ENCODE peak calls at places on chromosome 14, in ten cellular contexts. One of them, this sample, is unnamed.

GRCh38 chr14:73237786-73238261 is 518 bp downstream of the PAPLN start:
- DNase-seq in breast epithelium: no peak
- DNase-seq in iris pigment epithelial cell: no peak
- DNase-seq in fibroblast of pulmonary artery: no peak
- DNase-seq in GM18507: no peak
- DNase-seq in ascending aorta: no peak
- DNase-seq in stimulated activated CD8-positive, alpha-beta memory T cell treated with anti-CD3 and anti-CD28 coated beads, Interleukin-7, amount 100 ng/mL, for 24 hours: no peak
- DNase-seq in ELR: no peak
- DNase-seq in activated T-cell treated with anti-CD3 and anti-CD28 coated beads for 48 hours: no peak
- DNase-seq in RKO: no peak
- DNase-seq in this sample: no peak

GRCh38 chr14:54901380-54902142 is 1.1 kb downstream of the GCH1 start:
- DNase-seq in fibroblast of pulmonary artery: no peak
- DNase-seq in activated T-cell treated with anti-CD3 and anti-CD28 coated beads for 48 hours: no peak
- DNase-seq in ascending aorta: no peak
- DNase-seq in stimulated activated CD8-positive, alpha-beta memory T cell treated with anti-CD3 and anti-CD28 coated beads, Interleukin-7, amount 100 ng/mL, for 24 hours: no peak
- DNase-seq in GM18507: no peak
- DNase-seq in RKO: peak; percentile 8
- DNase-seq in ELR: no peak
- DNase-seq in iris pigment epithelial cell: no peak
- DNase-seq in breast epithelium: peak; percentile 56
- DNase-seq in this sample: no peak

GRCh38 chr14:98227000-98227726 is 1044.8 kb downstream of the BCL11B start:
- DNase-seq in GM18507: peak; percentile 18
- DNase-seq in ascending aorta: no peak
- DNase-seq in RKO: no peak
- DNase-seq in iris pigment epithelial cell: no peak
- DNase-seq in stimulated activated CD8-positive, alpha-beta memory T cell treated with anti-CD3 and anti-CD28 coated beads, Interleukin-7, amount 100 ng/mL, for 24 hours: peak; percentile 23
- DNase-seq in activated T-cell treated with anti-CD3 and anti-CD28 coated beads for 48 hours: peak; percentile 66
- DNase-seq in ELR: no peak
- DNase-seq in breast epithelium: no peak
- DNase-seq in fibroblast of pulmonary artery: no peak
- DNase-seq in this sample: no peak

GRCh38 chr14:75205586-75205985 is 29.2 kb upstream of the TMED10 start:
- DNase-seq in stimulated activated CD8-positive, alpha-beta memory T cell treated with anti-CD3 and anti-CD28 coated beads, Interleukin-7, amount 100 ng/mL, for 24 hours: no peak
- DNase-seq in fibroblast of pulmonary artery: peak; percentile 78
- DNase-seq in iris pigment epithelial cell: peak; percentile 73
- DNase-seq in ELR: peak; percentile 86
- DNase-seq in breast epithelium: no peak
- DNase-seq in GM18507: no peak
- DNase-seq in ascending aorta: no peak
- DNase-seq in activated T-cell treated with anti-CD3 and anti-CD28 coated beads for 48 hours: no peak
- DNase-seq in RKO: peak; percentile 81
- DNase-seq in this sample: no peak

GRCh38 chr14:63918411-63918810 is 65.6 kb downstream of the SYNE2 start:
- DNase-seq in RKO: no peak
- DNase-seq in ascending aorta: no peak
- DNase-seq in iris pigment epithelial cell: no peak
- DNase-seq in stimulated activated CD8-positive, alpha-beta memory T cell treated with anti-CD3 and anti-CD28 coated beads, Interleukin-7, amount 100 ng/mL, for 24 hours: no peak
- DNase-seq in GM18507: no peak
- DNase-seq in activated T-cell treated with anti-CD3 and anti-CD28 coated beads for 48 hours: no peak
- DNase-seq in ELR: no peak
- DNase-seq in breast epithelium: no peak
- DNase-seq in fibroblast of pulmonary artery: no peak
- DNase-seq in this sample: no peak

GRCh38 chr14:32908487-32909084 is 30.1 kb upstream of the NPAS3 start:
- DNase-seq in ELR: no peak
- DNase-seq in iris pigment epithelial cell: no peak
- DNase-seq in stimulated activated CD8-positive, alpha-beta memory T cell treated with anti-CD3 and anti-CD28 coated beads, Interleukin-7, amount 100 ng/mL, for 24 hours: no peak
- DNase-seq in activated T-cell treated with anti-CD3 and anti-CD28 coated beads for 48 hours: no peak
- DNase-seq in breast epithelium: no peak
- DNase-seq in GM18507: no peak
- DNase-seq in ascending aorta: no peak
- DNase-seq in fibroblast of pulmonary artery: no peak
- DNase-seq in RKO: no peak
- DNase-seq in this sample: no peak

GRCh38 chr14:85959063-85959462 is 429.1 kb downstream of the FLRT2 start:
- DNase-seq in ELR: no peak
- DNase-seq in ascending aorta: no peak
- DNase-seq in stimulated activated CD8-positive, alpha-beta memory T cell treated with anti-CD3 and anti-CD28 coated beads, Interleukin-7, amount 100 ng/mL, for 24 hours: no peak
- DNase-seq in fibroblast of pulmonary artery: no peak
- DNase-seq in RKO: no peak
- DNase-seq in activated T-cell treated with anti-CD3 and anti-CD28 coated beads for 48 hours: no peak
- DNase-seq in iris pigment epithelial cell: no peak
- DNase-seq in breast epithelium: no peak
- DNase-seq in GM18507: no peak
- DNase-seq in this sample: no peak

GRCh38 chr14:51367600-51367931 is 127.5 kb downstream of the TMX1 start:
- DNase-seq in activated T-cell treated with anti-CD3 and anti-CD28 coated beads for 48 hours: no peak
- DNase-seq in stimulated activated CD8-positive, alpha-beta memory T cell treated with anti-CD3 and anti-CD28 coated beads, Interleukin-7, amount 100 ng/mL, for 24 hours: no peak
- DNase-seq in GM18507: no peak
- DNase-seq in RKO: no peak
- DNase-seq in ascending aorta: no peak
- DNase-seq in breast epithelium: no peak
- DNase-seq in ELR: peak; percentile 43
- DNase-seq in fibroblast of pulmonary artery: peak; percentile 27
- DNase-seq in iris pigment epithelial cell: peak; percentile 83
- DNase-seq in this sample: peak; percentile 70

GRCh38 chr14:24892730-24893059 is 157.3 kb downstream of the STXBP6 start:
- DNase-seq in GM18507: no peak
- DNase-seq in activated T-cell treated with anti-CD3 and anti-CD28 coated beads for 48 hours: no peak
- DNase-seq in RKO: no peak
- DNase-seq in ascending aorta: no peak
- DNase-seq in fibroblast of pulmonary artery: no peak
- DNase-seq in breast epithelium: no peak
- DNase-seq in ELR: no peak
- DNase-seq in stimulated activated CD8-positive, alpha-beta memory T cell treated with anti-CD3 and anti-CD28 coated beads, Interleukin-7, amount 100 ng/mL, for 24 hours: no peak
- DNase-seq in iris pigment epithelial cell: no peak
- DNase-seq in this sample: no peak

GRCh38 chr14:31341280-31341679 is 79.1 kb downstream of the HEATR5A start:
- DNase-seq in fibroblast of pulmonary artery: no peak
- DNase-seq in iris pigment epithelial cell: no peak
- DNase-seq in RKO: no peak
- DNase-seq in activated T-cell treated with anti-CD3 and anti-CD28 coated beads for 48 hours: no peak
- DNase-seq in stimulated activated CD8-positive, alpha-beta memory T cell treated with anti-CD3 and anti-CD28 coated beads, Interleukin-7, amount 100 ng/mL, for 24 hours: no peak
- DNase-seq in ascending aorta: no peak
- DNase-seq in GM18507: no peak
- DNase-seq in ELR: no peak
- DNase-seq in breast epithelium: no peak
- DNase-seq in this sample: no peak

GRCh38 chr14:95189400-95190162 is 32.3 kb upstream of the DICER1 start:
- DNase-seq in RKO: no peak
- DNase-seq in GM18507: no peak
- DNase-seq in stimulated activated CD8-positive, alpha-beta memory T cell treated with anti-CD3 and anti-CD28 coated beads, Interleukin-7, amount 100 ng/mL, for 24 hours: no peak
- DNase-seq in breast epithelium: no peak
- DNase-seq in activated T-cell treated with anti-CD3 and anti-CD28 coated beads for 48 hours: no peak
- DNase-seq in iris pigment epithelial cell: no peak
- DNase-seq in ELR: no peak
- DNase-seq in ascending aorta: no peak
- DNase-seq in fibroblast of pulmonary artery: peak; percentile 55
- DNase-seq in this sample: no peak

GRCh38 chr14:39734306-39734705 is 302.1 kb upstream of the FBXO33 start:
- DNase-seq in activated T-cell treated with anti-CD3 and anti-CD28 coated beads for 48 hours: no peak
- DNase-seq in stimulated activated CD8-positive, alpha-beta memory T cell treated with anti-CD3 and anti-CD28 coated beads, Interleukin-7, amount 100 ng/mL, for 24 hours: no peak
- DNase-seq in GM18507: no peak
- DNase-seq in iris pigment epithelial cell: no peak
- DNase-seq in breast epithelium: no peak
- DNase-seq in RKO: no peak
- DNase-seq in ELR: no peak
- DNase-seq in fibroblast of pulmonary artery: no peak
- DNase-seq in ascending aorta: no peak
- DNase-seq in this sample: no peak

GRCh38 chr14:57189070-57189469 is 79.6 kb downstream of the EXOC5 start:
- DNase-seq in ascending aorta: no peak
- DNase-seq in stimulated activated CD8-positive, alpha-beta memory T cell treated with anti-CD3 and anti-CD28 coated beads, Interleukin-7, amount 100 ng/mL, for 24 hours: no peak
- DNase-seq in fibroblast of pulmonary artery: peak; percentile 41
- DNase-seq in breast epithelium: no peak
- DNase-seq in activated T-cell treated with anti-CD3 and anti-CD28 coated beads for 48 hours: no peak
- DNase-seq in GM18507: no peak
- DNase-seq in iris pigment epithelial cell: peak; percentile 35
- DNase-seq in RKO: no peak
- DNase-seq in ELR: peak; percentile 30
- DNase-seq in this sample: peak; percentile 24

GRCh38 chr14:91980157-91980556 is 32.7 kb upstream of the FBLN5 start:
- DNase-seq in RKO: peak; percentile 99
- DNase-seq in activated T-cell treated with anti-CD3 and anti-CD28 coated beads for 48 hours: no peak
- DNase-seq in iris pigment epithelial cell: peak; percentile 98
- DNase-seq in breast epithelium: no peak
- DNase-seq in ascending aorta: no peak
- DNase-seq in fibroblast of pulmonary artery: peak; percentile 90
- DNase-seq in ELR: peak; percentile 98
- DNase-seq in stimulated activated CD8-positive, alpha-beta memory T cell treated with anti-CD3 and anti-CD28 coated beads, Interleukin-7, amount 100 ng/mL, for 24 hours: no peak
- DNase-seq in GM18507: no peak
- DNase-seq in this sample: peak; percentile 30

GRCh38 chr14:96274122-96274910 is 18.3 kb downstream of the BDKRB1 start:
- DNase-seq in ascending aorta: no peak
- DNase-seq in iris pigment epithelial cell: peak; percentile 92
- DNase-seq in GM18507: no peak
- DNase-seq in stimulated activated CD8-positive, alpha-beta memory T cell treated with anti-CD3 and anti-CD28 coated beads, Interleukin-7, amount 100 ng/mL, for 24 hours: no peak
- DNase-seq in breast epithelium: no peak
- DNase-seq in activated T-cell treated with anti-CD3 and anti-CD28 coated beads for 48 hours: no peak
- DNase-seq in RKO: no peak
- DNase-seq in fibroblast of pulmonary artery: peak; percentile 40
- DNase-seq in ELR: no peak
- DNase-seq in this sample: no peak

GRCh38 chr14:75452900-75453816 is 25.3 kb downstream of the JDP2 start:
- DNase-seq in GM18507: no peak
- DNase-seq in ascending aorta: no peak
- DNase-seq in iris pigment epithelial cell: peak; percentile 97
- DNase-seq in RKO: no peak
- DNase-seq in stimulated activated CD8-positive, alpha-beta memory T cell treated with anti-CD3 and anti-CD28 coated beads, Interleukin-7, amount 100 ng/mL, for 24 hours: no peak
- DNase-seq in breast epithelium: peak; percentile 89
- DNase-seq in ELR: peak; percentile 91
- DNase-seq in activated T-cell treated with anti-CD3 and anti-CD28 coated beads for 48 hours: no peak
- DNase-seq in fibroblast of pulmonary artery: peak; percentile 88
- DNase-seq in this sample: peak; percentile 63

GRCh38 chr14:50944647-50945413 is 547 bp upstream of the PYGL start:
- DNase-seq in fibroblast of pulmonary artery: peak; percentile 55
- DNase-seq in stimulated activated CD8-positive, alpha-beta memory T cell treated with anti-CD3 and anti-CD28 coated beads, Interleukin-7, amount 100 ng/mL, for 24 hours: no peak
- DNase-seq in activated T-cell treated with anti-CD3 and anti-CD28 coated beads for 48 hours: peak; percentile 4
- DNase-seq in ascending aorta: no peak
- DNase-seq in RKO: peak; percentile 61
- DNase-seq in ELR: peak; percentile 66
- DNase-seq in GM18507: no peak
- DNase-seq in breast epithelium: peak; percentile 61
- DNase-seq in iris pigment epithelial cell: peak; percentile 58
- DNase-seq in this sample: no peak

GRCh38 chr14:74350211-74350943 is 2.1 kb downstream of the VRTN start:
- DNase-seq in RKO: no peak
- DNase-seq in ascending aorta: no peak
- DNase-seq in fibroblast of pulmonary artery: no peak
- DNase-seq in GM18507: no peak
- DNase-seq in breast epithelium: no peak
- DNase-seq in iris pigment epithelial cell: no peak
- DNase-seq in stimulated activated CD8-positive, alpha-beta memory T cell treated with anti-CD3 and anti-CD28 coated beads, Interleukin-7, amount 100 ng/mL, for 24 hours: no peak
- DNase-seq in activated T-cell treated with anti-CD3 and anti-CD28 coated beads for 48 hours: no peak
- DNase-seq in ELR: no peak
- DNase-seq in this sample: no peak

GRCh38 chr14:32384464-32384863 is 55.4 kb downstream of the AKAP6 start:
- DNase-seq in ELR: no peak
- DNase-seq in activated T-cell treated with anti-CD3 and anti-CD28 coated beads for 48 hours: no peak
- DNase-seq in fibroblast of pulmonary artery: no peak
- DNase-seq in ascending aorta: no peak
- DNase-seq in GM18507: no peak
- DNase-seq in breast epithelium: no peak
- DNase-seq in RKO: no peak
- DNase-seq in iris pigment epithelial cell: no peak
- DNase-seq in stimulated activated CD8-positive, alpha-beta memory T cell treated with anti-CD3 and anti-CD28 coated beads, Interleukin-7, amount 100 ng/mL, for 24 hours: no peak
- DNase-seq in this sample: no peak

GRCh38 chr14:23076785-23077408 is 18.0 kb downstream of the ACIN1 start:
- DNase-seq in stimulated activated CD8-positive, alpha-beta memory T cell treated with anti-CD3 and anti-CD28 coated beads, Interleukin-7, amount 100 ng/mL, for 24 hours: no peak
- DNase-seq in activated T-cell treated with anti-CD3 and anti-CD28 coated beads for 48 hours: no peak
- DNase-seq in breast epithelium: no peak
- DNase-seq in ELR: peak; percentile 67
- DNase-seq in fibroblast of pulmonary artery: peak; percentile 53
- DNase-seq in iris pigment epithelial cell: no peak
- DNase-seq in GM18507: no peak
- DNase-seq in ascending aorta: no peak
- DNase-seq in RKO: peak; percentile 45
- DNase-seq in this sample: no peak

GRCh38 chr14:91361236-91361811 is 56.3 kb downstream of the CCDC88C start:
- DNase-seq in GM18507: no peak
- DNase-seq in fibroblast of pulmonary artery: peak; percentile 76
- DNase-seq in ascending aorta: no peak
- DNase-seq in activated T-cell treated with anti-CD3 and anti-CD28 coated beads for 48 hours: no peak
- DNase-seq in RKO: no peak
- DNase-seq in breast epithelium: no peak
- DNase-seq in iris pigment epithelial cell: peak; percentile 95
- DNase-seq in ELR: no peak
- DNase-seq in stimulated activated CD8-positive, alpha-beta memory T cell treated with anti-CD3 and anti-CD28 coated beads, Interleukin-7, amount 100 ng/mL, for 24 hours: no peak
- DNase-seq in this sample: no peak

GRCh38 chr14:55097894-55098560 is 31.0 kb upstream of the LGALS3 start:
- DNase-seq in iris pigment epithelial cell: no peak
- DNase-seq in stimulated activated CD8-positive, alpha-beta memory T cell treated with anti-CD3 and anti-CD28 coated beads, Interleukin-7, amount 100 ng/mL, for 24 hours: peak; percentile 30
- DNase-seq in breast epithelium: no peak
- DNase-seq in RKO: no peak
- DNase-seq in activated T-cell treated with anti-CD3 and anti-CD28 coated beads for 48 hours: peak; percentile 43
- DNase-seq in GM18507: peak; percentile 64
- DNase-seq in ascending aorta: no peak
- DNase-seq in fibroblast of pulmonary artery: no peak
- DNase-seq in ELR: no peak
- DNase-seq in this sample: no peak

GRCh38 chr14:93734086-93734822 is 54.0 kb downstream of the PRIMA1 start:
- DNase-seq in GM18507: no peak
- DNase-seq in ELR: peak; percentile 27
- DNase-seq in fibroblast of pulmonary artery: no peak
- DNase-seq in RKO: no peak
- DNase-seq in activated T-cell treated with anti-CD3 and anti-CD28 coated beads for 48 hours: no peak
- DNase-seq in stimulated activated CD8-positive, alpha-beta memory T cell treated with anti-CD3 and anti-CD28 coated beads, Interleukin-7, amount 100 ng/mL, for 24 hours: no peak
- DNase-seq in breast epithelium: no peak
- DNase-seq in ascending aorta: no peak
- DNase-seq in iris pigment epithelial cell: no peak
- DNase-seq in this sample: no peak

This sample was measured in HFF-Myc.